ENCODE peak calls at places on chromosomes 3 and 15, in four cellular contexts. D, T, J and W are unnamed samples.

GRCh38 chr3:31369637-31370036 is 163.1 kb upstream of the STT3B start:
- DNase-seq in D (no peak), T (peak), J (no peak), W (no peak)

GRCh38 chr15:34109775-34110663 is 8.1 kb downstream of the PGBD4 start:
- DNase-seq in D (no peak), T (peak), J (no peak), W (peak)

GRCh38 chr3:171282041-171282440 is 178.2 kb downstream of the TNIK start:
- DNase-seq in D (no peak), T (peak), J (no peak), W (no peak)

GRCh38 chr3:64988188-64988587 is 300.4 kb upstream of the ADAMTS9 start:
- DNase-seq in D (no peak), T (no peak), J (no peak), W (no peak)

GRCh38 chr3:115790759-115791158 is 167.4 kb downstream of the GAP43 start:
- DNase-seq in D (no peak), T (peak), J (no peak), W (peak)

GRCh38 chr3:72665701-72666443 is 182.4 kb downstream of the SHQ1 start:
- DNase-seq in D (peak), T (no peak), J (peak), W (peak)

GRCh38 chr3:39435006-39435748 is 28.7 kb downstream of the RPSA start:
- DNase-seq in D (no peak), T (no peak), J (no peak), W (peak)

GRCh38 chr3:146966124-146966523 is 361.0 kb upstream of the PLSCR5 start:
- DNase-seq in D (no peak), T (no peak), J (no peak), W (peak)

GRCh38 chr3:43389388-43390254 is 103.3 kb downstream of the SNRK start:
- DNase-seq in D (no peak), T (peak), J (no peak), W (no peak)

GRCh38 chr3:152638707-152639450 is 196.1 kb upstream of the P2RY1 start:
- DNase-seq in D (no peak), T (no peak), J (no peak), W (no peak)

GRCh38 chr3:4736284-4736861 is 242.9 kb upstream of the BHLHE40 start:
- DNase-seq in D (no peak), T (peak), J (no peak), W (no peak)

GRCh38 chr15:96072821-96073220 is 257.7 kb upstream of the NR2F2 start:
- DNase-seq in D (no peak), T (no peak), J (no peak), W (no peak)

GRCh38 chr15:69148465-69148864 is 12.0 kb upstream of the GLCE start:
- DNase-seq in D (no peak), T (no peak), J (no peak), W (no peak)

GRCh38 chr15:73908030-73908821 is 18.0 kb upstream of the LOXL1 start:
- DNase-seq in D (peak), T (peak), J (peak), W (peak)

GRCh38 chr3:43629254-43629653 is 7.4 kb upstream of the ANO10 start:
- DNase-seq in D (no peak), T (peak), J (no peak), W (no peak)

GRCh38 chr15:98744506-98744905 is 96.2 kb downstream of the IGF1R start:
- DNase-seq in D (no peak), T (no peak), J (no peak), W (no peak)

GRCh38 chr15:75508741-75509532 is 57.4 kb upstream of the SIN3A start:
- DNase-seq in D (no peak), T (peak), J (no peak), W (peak)

DNA sequence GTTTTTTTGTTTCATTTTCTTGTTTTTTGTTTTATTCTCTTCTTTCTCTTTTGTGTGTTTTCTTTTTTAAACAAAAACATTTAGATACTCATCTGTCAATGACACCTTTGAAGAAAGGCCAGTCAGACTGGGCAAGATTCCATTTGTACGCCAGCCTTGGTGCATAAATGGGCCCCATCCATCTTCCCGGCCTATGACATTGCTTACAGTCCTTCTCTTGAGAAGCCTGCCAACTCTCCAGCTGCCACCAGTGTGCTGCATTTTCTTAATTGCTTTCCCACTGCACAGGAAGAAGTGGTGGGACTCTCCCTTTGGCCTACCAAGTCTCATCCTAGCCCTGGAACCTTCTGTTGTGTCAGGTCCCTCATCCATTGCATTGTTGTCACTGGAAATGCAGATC is 25.6 kb downstream of the LRTM1 start:
- DNase-seq in D (no peak), T (no peak), J (no peak), W (no peak)
- H3K56ac ChIP-seq in D (no peak), T (no peak), J (no peak), W (no peak)

GRCh38 chr15:27820232-27820631 is 278.9 kb downstream of the OCA2 start:
- DNase-seq in D (no peak), T (peak), J (no peak), W (peak)
- H3K4me2 ChIP-seq in D (no peak), T (no peak), J (no peak), W (no peak)

DNA sequence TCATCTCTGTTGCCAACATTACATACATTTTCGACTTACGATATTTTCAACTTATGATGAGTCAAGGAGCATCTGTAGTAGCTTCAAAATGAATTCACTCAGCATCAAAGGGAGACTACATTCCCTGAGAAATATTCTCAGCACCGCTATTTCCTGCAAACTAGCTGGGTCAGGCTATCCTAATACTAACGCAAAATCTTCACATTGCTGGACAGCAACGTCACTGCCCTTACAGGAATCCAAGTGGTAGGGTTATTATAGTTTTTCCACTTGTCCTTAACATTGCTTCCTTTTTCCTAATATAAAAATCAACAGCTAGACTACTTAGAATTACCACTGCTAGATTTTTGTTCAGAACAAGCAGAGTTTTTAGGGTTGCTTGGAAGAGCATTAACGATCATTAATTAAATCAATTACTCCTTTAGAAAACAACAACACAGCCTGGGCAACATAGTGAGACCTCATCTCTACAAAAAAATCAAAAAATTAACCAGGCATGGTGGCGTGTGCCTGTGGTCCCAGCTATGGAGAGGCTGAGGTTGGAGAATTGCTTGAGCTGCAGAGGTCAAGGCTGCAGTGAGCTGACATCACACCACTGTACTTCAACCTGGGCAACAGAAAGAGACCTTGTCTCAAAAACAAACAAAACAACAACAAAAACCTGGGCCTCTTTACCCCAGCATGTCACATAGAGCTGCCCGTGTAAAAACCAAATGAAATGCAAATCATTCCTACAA is 6.9 kb downstream of the ADAM10 start:
- DNase-seq in D (no peak), T (peak), J (no peak), W (no peak)
- H3K56ac ChIP-seq in D (no peak), T (peak), J (no peak), W (no peak)

DNA sequence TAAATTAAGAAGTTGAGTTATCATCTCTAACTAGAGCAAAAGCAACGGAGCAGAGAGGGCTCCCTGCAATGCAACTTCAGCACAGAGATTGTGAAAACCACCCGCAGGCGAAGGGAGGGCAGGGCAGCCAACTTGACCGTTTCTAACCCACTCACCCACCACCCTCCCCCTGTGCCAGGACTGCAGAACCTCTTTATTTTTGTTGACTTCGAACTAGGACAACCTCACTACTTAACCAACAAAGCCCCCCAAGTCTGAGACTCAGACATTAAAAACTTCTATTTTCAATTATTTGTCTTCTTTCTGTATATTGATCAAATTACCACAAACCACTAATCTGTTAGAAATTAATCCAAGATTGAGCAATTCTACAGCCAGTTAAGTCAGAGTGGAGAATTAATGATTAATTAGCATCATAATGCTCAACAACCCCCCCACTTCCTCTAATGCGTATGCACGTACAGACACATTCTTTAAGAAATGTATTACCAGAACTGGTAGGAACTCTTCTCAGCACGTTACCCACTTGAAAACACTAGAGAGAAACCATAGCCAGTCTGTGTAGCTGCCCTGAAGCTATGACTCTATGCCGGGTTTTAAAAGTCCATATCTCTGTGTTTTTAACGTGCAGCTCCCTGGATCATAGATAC is 2.0 kb downstream of the MGLL start:
- DNase-seq in D (no peak), T (peak), J (no peak), W (no peak)
- H3K4me2 ChIP-seq in D (no peak), T (peak), J (no peak), W (no peak)

DNA sequence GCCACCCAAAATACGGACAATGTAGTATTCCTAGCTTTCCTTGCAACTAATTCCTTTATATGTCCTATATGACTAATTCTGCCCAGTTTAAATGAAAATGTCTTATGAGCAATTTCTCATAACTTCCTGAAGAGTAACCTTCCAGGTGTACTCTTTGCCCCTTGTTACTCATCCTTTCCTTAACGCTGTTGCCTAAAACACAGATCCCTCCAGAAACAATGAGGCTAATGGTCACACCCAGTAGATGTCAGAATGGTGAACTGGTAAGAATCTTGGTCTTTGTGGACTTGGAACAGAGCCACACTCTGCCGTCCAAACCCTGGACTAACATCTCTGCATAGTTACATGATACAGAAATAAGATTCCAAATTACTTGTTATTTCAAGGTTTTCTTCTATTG is 497.9 kb downstream of the IGSF11 start:
- DNase-seq in D (no peak), T (no peak), J (no peak), W (no peak)
- H3K56ac ChIP-seq in D (no peak), T (no peak), J (no peak), W (no peak)